ENCODE peak calls at places on chromosomes 16 and 17, in ten cellular contexts. D is body of pancreas; S is RWPE1; K is upper lobe of right lung; Q is ascending aorta; A is CD8-positive, alpha-beta T cell; E is PC-9; V is heart right ventricle; Z is tibial artery; I is brain microvascular endothelial cell. M is an unnamed sample.

GRCh38 chr16:57364143-57364542 is 5.6 kb downstream of the CCL22 start:
- DNase-seq in A (no peak), D (no peak), Q (no peak), I (no peak), E (no peak), S (no peak), V (no peak), Z (no peak), K (no peak), M (no peak)

GRCh38 chr17:4509923-4510614 is 11.4 kb downstream of the SPNS2 start:
- DNase-seq in Z (peak; percentile 44), E (no peak), Q (peak; percentile 51), I (no peak), D (peak; percentile 39), V (peak; percentile 63), S (no peak), A (no peak), K (no peak), M (no peak)

GRCh38 chr16:52603015-52603414 is 56.1 kb upstream of the TOX3 start:
- DNase-seq in E (no peak), A (no peak), D (peak; percentile 66), Z (no peak), S (no peak), V (no peak), K (no peak), Q (no peak), I (no peak), M (no peak)

GRCh38 chr17:48738803-48739526 is 10.4 kb upstream of the HOXB13 start:
- DNase-seq in S (peak; percentile 33), K (peak; percentile 40), I (no peak), E (no peak), D (no peak), Q (no peak), V (no peak), Z (no peak), A (no peak), M (no peak)

GRCh38 chr16:67144943-67145342 is 5.9 kb downstream of the B3GNT9 start:
- DNase-seq in E (no peak), Q (no peak), D (no peak), A (no peak), S (no peak), Z (no peak), V (no peak), I (no peak), K (no peak), M (no peak)

GRCh38 chr16:57826706-57827625 is 24.7 kb upstream of the KIFC3 start:
- DNase-seq in D (peak; percentile 80), Q (no peak), Z (no peak), I (no peak), A (no peak), E (no peak), K (no peak), V (no peak), S (no peak), M (no peak)

GRCh38 chr16:66262253-66263167 is 104.0 kb upstream of the CDH5 start:
- DNase-seq in E (no peak), I (no peak), V (no peak), A (no peak), Z (peak; percentile 74), K (no peak), D (no peak), S (no peak), Q (no peak), M (no peak)

GRCh38 chr16:24440296-24440695 is 99.1 kb upstream of the RBBP6 start:
- DNase-seq in E (no peak), S (no peak), V (no peak), A (no peak), Z (no peak), D (no peak), K (no peak), I (no peak), Q (no peak), M (no peak)

GRCh38 chr17:40801157-40801556 is 1.4 kb upstream of the KRT28 start:
- DNase-seq in K (no peak), Q (no peak), I (no peak), A (no peak), V (no peak), S (no peak), Z (no peak), D (no peak), E (no peak), M (no peak)

GRCh38 chr16:67677712-67678111 is 11.1 kb downstream of the C16orf86 start:
- DNase-seq in S (no peak), D (no peak), K (no peak), I (no peak), V (no peak), Z (no peak), A (no peak), E (peak; percentile 81), Q (no peak), M (no peak)

GRCh38 chr17:4463818-4464501 is 30.2 kb downstream of the SPNS3 start:
- DNase-seq in D (no peak), Z (no peak), A (no peak), K (no peak), S (no peak), V (peak; percentile 41), I (no peak), Q (no peak), E (no peak), M (no peak)

GRCh38 chr17:29682054-29682453 is 59.3 kb upstream of the CORO6 start:
- DNase-seq in I (no peak), Q (no peak), K (no peak), E (no peak), V (no peak), Z (no peak), D (no peak), A (no peak), S (no peak), M (no peak)

GRCh38 chr17:1546292-1546922 is 16.2 kb downstream of the PITPNA start:
- DNase-seq in D (no peak), V (no peak), A (no peak), S (no peak), K (no peak), Q (no peak), Z (no peak), E (no peak), I (no peak), M (no peak)

GRCh38 chr17:1752425-1752941 is 9.4 kb upstream of the SERPINF1 start:
- DNase-seq in I (no peak), Q (no peak), V (no peak), A (no peak), S (peak; percentile 48), K (peak; percentile 89), D (no peak), E (peak; percentile 79), Z (peak; percentile 52), M (no peak)

GRCh38 chr17:12665263-12666210 is at the start of gene MYOCD:
- DNase-seq in Q (peak; percentile 36), D (peak; percentile 8), I (peak; percentile 50), S (peak; percentile 33), A (no peak), E (no peak), V (peak; percentile 63), Z (peak; percentile 37), K (peak; percentile 65), M (no peak)
- H3K27ac ChIP-seq in Q (peak within 1 kb of the TSS; percentile 93), D (no peak within 1 kb of the TSS), I (peak within 1 kb of the TSS; percentile 44), S (no peak within 1 kb of the TSS), A (no peak within 1 kb of the TSS), E (no peak within 1 kb of the TSS), V (peak within 1 kb of the TSS; percentile 70), Z (peak within 1 kb of the TSS; percentile 97), K (peak within 1 kb of the TSS; percentile 6), M (no peak within 1 kb of the TSS)

GRCh38 chr17:39198186-39198566 is 707 bp upstream of the CACNB1 start:
- DNase-seq in A (no peak), K (no peak), Q (no peak), V (peak; percentile 14), D (no peak), I (no peak), S (no peak), Z (no peak), E (no peak), M (no peak)
- H3K27ac ChIP-seq in A (no peak overlapping the region), K (peak overlapping the region; percentile 99), Q (peak overlapping the region; percentile 98), V (peak overlapping the region; percentile 65), D (no peak overlapping the region), I (no peak overlapping the region), S (peak overlapping the region; percentile 88), Z (peak overlapping the region; percentile 100), E (no peak overlapping the region), M (peak overlapping the region; percentile 64)

DNA sequence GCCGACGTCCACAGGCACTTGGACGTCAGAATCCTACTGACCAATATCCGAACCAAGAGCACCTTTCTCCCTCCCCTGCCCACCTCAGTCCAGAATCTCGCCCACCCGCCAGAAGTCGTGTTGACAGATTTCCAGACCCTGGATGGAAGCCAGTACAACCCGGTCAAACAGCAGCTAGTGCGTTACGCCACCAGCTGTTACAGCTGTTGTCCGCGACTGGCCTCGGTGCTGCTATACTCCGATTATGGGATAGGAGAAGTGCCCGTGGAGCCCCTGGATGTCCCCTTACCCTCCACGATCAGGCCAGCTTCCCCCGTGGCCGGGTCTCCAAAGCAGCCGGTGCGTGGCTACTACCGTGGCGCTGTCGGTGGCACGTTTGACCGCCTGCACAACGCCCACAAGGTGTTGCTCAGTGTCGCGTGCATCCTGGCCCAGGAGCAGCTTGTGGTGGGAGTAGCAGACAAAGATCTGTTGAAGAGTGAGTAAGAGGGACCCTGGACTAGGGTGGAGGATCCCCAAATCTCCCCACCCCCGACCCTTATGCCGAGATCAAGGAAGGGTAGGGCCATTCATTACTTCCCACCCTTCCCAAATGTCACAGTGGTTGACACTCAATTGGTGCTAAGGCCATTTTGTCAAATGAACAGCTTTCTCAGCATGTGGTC is 1.0 kb downstream of the COASY start:
- DNase-seq in I (no peak), E (no peak), Q (no peak), A (no peak), V (no peak), D (peak; percentile 55), Z (no peak), K (peak; percentile 63), S (no peak), M (no peak)
- H3K27ac ChIP-seq in I (peak overlapping the region; percentile 81), E (peak overlapping the region; percentile 81), Q (peak overlapping the region; percentile 84), A (peak overlapping the region; percentile 81), V (peak overlapping the region; percentile 84), D (peak overlapping the region; percentile 72), Z (peak overlapping the region; percentile 87), K (peak overlapping the region; percentile 85), S (peak overlapping the region; percentile 89), M (no peak overlapping the region)

GRCh38 chr16:11249233-11250061 is 6.6 kb downstream of the SOCS1 start:
- DNase-seq in D (no peak), Q (no peak), A (no peak), E (no peak), Z (no peak), K (no peak), S (no peak), I (no peak), V (no peak), M (no peak)

GRCh38 chr16:11250091-11250785 is 5.8 kb downstream of the SOCS1 start:
- DNase-seq in Q (no peak), S (no peak), D (no peak), E (peak; percentile 53), I (no peak), Z (no peak), A (no peak), V (no peak), K (no peak), M (no peak)

GRCh38 chr16:11245988-11246387 is 10.0 kb downstream of the SOCS1 start:
- DNase-seq in K (no peak), D (no peak), A (no peak), I (no peak), Q (no peak), Z (no peak), E (no peak), S (no peak), V (no peak), M (no peak)

GRCh38 chr16:11250786-11251524 is 5.0 kb downstream of the SOCS1 start:
- DNase-seq in A (no peak), Q (no peak), K (no peak), D (no peak), Z (no peak), E (no peak), S (no peak), I (no peak), V (no peak), M (no peak)

GRCh38 chr16:11248133-11248532 is 7.9 kb downstream of the SOCS1 start:
- DNase-seq in Q (no peak), A (no peak), K (no peak), I (no peak), E (no peak), Z (no peak), D (no peak), S (no peak), V (no peak), M (no peak)
- H3K27ac ChIP-seq in Q (no peak overlapping the region), A (no peak overlapping the region), K (no peak overlapping the region), I (no peak overlapping the region), E (no peak overlapping the region), Z (no peak overlapping the region), D (no peak overlapping the region), S (no peak overlapping the region), V (no peak overlapping the region), M (no peak overlapping the region)